ENCODE peak calls at places on chromosomes 4 and X, in four cellular contexts. S is GM12892, D is tibial nerve, Y is A549. C is an unnamed sample.

GRCh38 chr4:129429566-129430339 is 333.8 kb downstream of the C4orf33 start:
- DNase-seq in D (no peak), Y (no peak), S (no peak), C (no peak)

GRCh38 chr4:163592207-163592606 is 97.7 kb downstream of the TMA16 start:
- DNase-seq in S (no peak), Y (no peak), D (no peak), C (no peak)

GRCh38 chr4:125262079-125262478 is 52.7 kb upstream of the FAT4 start:
- DNase-seq in D (no peak), S (no peak), Y (no peak), C (no peak)

GRCh38 chrX:12950851-12951589 is 23.9 kb upstream of the TMSB4X start:
- DNase-seq in Y (peak), D (no peak), S (no peak), C (no peak)

GRCh38 chrX:155857561-155857960 is 23.6 kb upstream of the VAMP7 start:
- DNase-seq in Y (no peak), D (no peak), S (no peak), C (no peak)

GRCh38 chr4:139550724-139551429 is 5.1 kb downstream of the SETD7 start:
- DNase-seq in S (no peak), D (no peak), Y (no peak), C (no peak)

GRCh38 chrX:110992611-110993010 is 103.4 kb upstream of the PAK3 start:
- DNase-seq in Y (peak), D (no peak), S (no peak), C (no peak)

GRCh38 chrX:112834016-112834855 is 6.4 kb downstream of the AMOT start:
- DNase-seq in S (no peak), D (no peak), Y (no peak), C (no peak)

GRCh38 chr4:165502919-165503907 is 124.4 kb downstream of the CPE start:
- DNase-seq in Y (peak), D (peak), S (no peak), C (no peak)

GRCh38 chr4:176492648-176493302 is 173.0 kb downstream of the SPCS3 start:
- DNase-seq in D (no peak), Y (no peak), S (no peak), C (no peak)

GRCh38 chr4:53943345-53944085 is 120.9 kb downstream of the CHIC2 start:
- DNase-seq in Y (no peak), S (no peak), D (no peak), C (no peak)

GRCh38 chrX:134948333-134949241 is 42.2 kb upstream of the SMIM10 start:
- DNase-seq in D (no peak), Y (peak), S (no peak), C (no peak)

GRCh38 chr4:38449506-38450174 is 214.4 kb upstream of the KLF3 start:
- DNase-seq in D (no peak), Y (no peak), S (no peak), C (no peak)

GRCh38 chr4:26719954-26720552 is 136.2 kb downstream of the TBC1D19 start:
- DNase-seq in Y (no peak), D (no peak), S (no peak), C (no peak)

GRCh38 chr4:71872767-71873422 is 89.0 kb upstream of the GC start:
- DNase-seq in Y (no peak), S (no peak), D (no peak), C (no peak)

GRCh38 chr4:113971706-113972360 is 7.6 kb downstream of the ARSJ start:
- DNase-seq in Y (no peak), D (no peak), S (no peak), C (no peak)

GRCh38 chrX:151153086-151153485 is 23.3 kb upstream of the GPR50 start:
- DNase-seq in D (no peak), S (no peak), Y (no peak), C (no peak)

GRCh38 chr4:47315346-47315745 is 148.2 kb downstream of the COMMD8 start:
- DNase-seq in S (no peak), Y (no peak), D (no peak), C (no peak)

GRCh38 chr4:41483771-41484170 is 54.2 kb upstream of the LIMCH1 start:
- DNase-seq in Y (no peak), D (no peak), S (no peak), C (no peak)

GRCh38 chrX:16002185-16002584 is 121.2 kb upstream of the GRPR start:
- DNase-seq in Y (no peak), S (no peak), D (no peak), C (no peak)

GRCh38 chr4:184012937-184013336 is 107.8 kb downstream of the STOX2 start:
- DNase-seq in D (no peak), Y (no peak), S (no peak), C (no peak)

GRCh38 chrX:45801554-45801953 is 600.9 kb upstream of the DIPK2B start:
- DNase-seq in Y (no peak), D (no peak), S (no peak), C (no peak)

GRCh38 chrX:107715331-107716044 is 60.1 kb downstream of the TSC22D3 start:
- DNase-seq in S (no peak), D (no peak), Y (no peak), C (no peak)

GRCh38 chr4:8294036-8294435 is 24.5 kb downstream of the HTRA3 start:
- DNase-seq in Y (no peak), D (no peak), S (no peak), C (no peak)

GRCh38 chr4:173522160-173522873 is 7.7 kb downstream of the HAND2 start:
- DNase-seq in Y (no peak), D (peak), S (no peak), C (no peak)

GRCh38 chrX:153723351-153724251 is 586 bp downstream of the BCAP31 start:
- DNase-seq in S (peak), Y (peak), D (no peak), C (no peak)

GRCh38 chr4:8652181-8653078 is 59.9 kb downstream of the CPZ start:
- DNase-seq in S (no peak), Y (no peak), D (no peak), C (no peak)

GRCh38 chr4:23006756-23007155 is 314.0 kb downstream of the GBA3 start:
- DNase-seq in Y (no peak), D (no peak), S (no peak), C (no peak)

GRCh38 chrX:27863813-27864212 is 56.0 kb downstream of the MAGEB10 start:
- DNase-seq in Y (no peak), S (no peak), D (no peak), C (no peak)

GRCh38 chrX:153582896-153583295 is 16.0 kb downstream of the CCNQ start:
- DNase-seq in Y (no peak), S (peak), D (no peak), C (no peak)

GRCh38 chr4:139241086-139241783 is 38.8 kb downstream of the MGARP start:
- DNase-seq in S (no peak), D (no peak), Y (no peak), C (no peak)

GRCh38 chr4:48779998-48780866 is at the start of gene FRYL:
- DNase-seq in Y (peak), S (peak), D (peak), C (peak)
- TF ChIP-seq POLR2A in Y (peak), S (peak), D (peak), C (no peak)

GRCh38 chr4:152643153-152644035 is 36.4 kb downstream of the TMEM154 start:
- DNase-seq in D (no peak), S (peak), Y (no peak), C (no peak)
- TF ChIP-seq POLR2A in D (no peak), S (peak), Y (no peak), C (no peak)

DNA sequence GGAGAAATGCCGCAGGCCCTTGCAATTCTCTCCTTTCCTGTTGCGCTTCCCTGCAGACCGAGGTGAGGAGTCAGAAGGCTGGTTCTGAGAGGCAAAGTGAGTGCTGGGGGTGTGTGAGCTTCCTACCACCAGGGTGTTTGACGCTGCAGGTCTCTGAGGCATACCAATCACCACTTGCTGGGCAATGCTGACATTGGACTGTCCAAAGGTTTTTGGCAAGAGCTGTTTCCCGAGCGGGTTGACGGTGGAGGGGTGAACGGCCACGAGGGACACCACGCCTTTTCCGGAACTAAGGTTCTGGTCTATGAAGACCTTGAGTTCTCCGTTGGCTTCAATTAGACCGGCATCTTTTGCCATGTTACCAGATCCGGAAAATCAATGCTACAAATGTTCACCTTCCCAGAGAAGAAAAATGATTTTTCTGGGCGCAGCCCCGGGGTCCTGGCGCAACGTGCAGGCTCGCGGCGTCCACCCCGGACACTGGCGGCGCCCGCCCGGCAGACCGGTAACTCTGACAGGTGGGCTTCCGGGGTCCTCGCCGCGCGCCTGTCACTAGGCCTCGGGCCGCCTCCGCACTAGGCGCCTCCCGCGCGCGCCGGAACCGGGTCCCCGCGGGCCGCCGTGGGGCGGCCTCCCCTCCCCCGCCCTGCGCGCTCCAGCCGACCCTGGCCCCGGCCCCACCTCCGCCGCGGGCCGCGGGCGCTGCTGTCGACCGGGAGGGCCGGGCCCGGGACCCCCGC is 44.9 kb upstream of the FAM47C start:
- DNase-seq in Y (no peak), S (no peak), D (no peak), C (no peak)
- TF ChIP-seq POLR2A in Y (no peak), S (no peak), D (no peak), C (no peak)

GRCh38 chr4:143486314-143486713 is 27.2 kb upstream of the SMARCA5 start:
- DNase-seq in D (no peak), Y (no peak), S (no peak), C (no peak)
- TF ChIP-seq POLR2A in D (no peak), Y (no peak), S (no peak), C (no peak)

GRCh38 chrX:53071604-53072417 is 10.4 kb upstream of the TSPYL2 start:
- DNase-seq in Y (peak), D (peak), S (no peak), C (peak)
- TF ChIP-seq POLR2A in Y (no peak), D (peak), S (no peak), C (no peak)

GRCh38 chr4:212438-213174 is 88.3 kb downstream of the ZNF718 start:
- DNase-seq in Y (no peak), S (no peak), D (peak), C (no peak)
- TF ChIP-seq POLR2A in Y (no peak), S (no peak), D (peak), C (no peak)

GRCh38 chr4:146650034-146650433 is 11.3 kb downstream of the POU4F2 start:
- DNase-seq in S (no peak), D (no peak), Y (no peak), C (no peak)
- TF ChIP-seq POLR2A in S (no peak), D (no peak), Y (no peak), C (no peak)

GRCh38 chr4:120844528-120844921 is 78.0 kb downstream of the PRDM5 start:
- DNase-seq in S (no peak), D (no peak), Y (no peak), C (no peak)
- TF ChIP-seq POLR2A in S (no peak), D (no peak), Y (no peak), C (no peak)

GRCh38 chrX:19842542-19842941 is 44.9 kb downstream of the SH3KBP1 start:
- DNase-seq in D (no peak), S (no peak), Y (no peak), C (no peak)

GRCh38 chrX:19839770-19840254 is 47.6 kb downstream of the SH3KBP1 start:
- DNase-seq in D (no peak), Y (no peak), S (no peak), C (no peak)

GRCh38 chrX:19836337-19836736 is 51.1 kb downstream of the SH3KBP1 start:
- DNase-seq in D (no peak), Y (no peak), S (no peak), C (no peak)

GRCh38 chrX:19840899-19841648 is 46.3 kb downstream of the SH3KBP1 start:
- DNase-seq in S (no peak), Y (no peak), D (no peak), C (no peak)
- TF ChIP-seq POLR2A in S (peak), Y (no peak), D (no peak), C (no peak)

C was measured in esophagus squamous epithelium.